ENCODE peak calls at places on chromosomes 3 and 15, in four cellular contexts. R is colonic mucosa, A is heart left ventricle, C is GM12878. X is an unnamed sample.

GRCh38 chr3:99716463-99716995 is 78.1 kb downstream of the COL8A1 start:
- DNase-seq in R (no peak), A (no peak), C (no peak), X (no peak)

GRCh38 chr3:189944285-189945145 is 176.2 kb downstream of the P3H2 start:
- DNase-seq in R (peak), A (no peak), C (no peak), X (no peak)

GRCh38 chr15:32124726-32125125 is 94.4 kb downstream of the CHRNA7 start:
- DNase-seq in R (no peak), A (no peak), C (no peak), X (no peak)

GRCh38 chr3:21390136-21390535 is 360.9 kb downstream of the ZNF385D start:
- DNase-seq in R (no peak), A (no peak), C (no peak), X (no peak)

GRCh38 chr3:159787794-159788205 is 200.8 kb upstream of the IL12A start:
- DNase-seq in R (peak), A (no peak), C (no peak), X (no peak)

GRCh38 chr3:19947549-19948071 is 713 bp downstream of the RAB5A start:
- DNase-seq in R (peak), A (peak), C (no peak), X (peak)

GRCh38 chr3:161366067-161366466 is 5.2 kb downstream of the SPTSSB start:
- DNase-seq in R (no peak), A (no peak), C (no peak), X (no peak)

GRCh38 chr15:101772921-101773320 is 30.4 kb upstream of the OR4F6 start:
- DNase-seq in R (no peak), A (no peak), C (no peak), X (no peak)

GRCh38 chr3:171088984-171089754 is 62.6 kb upstream of the SLC2A2 start:
- DNase-seq in R (no peak), A (no peak), C (no peak), X (no peak)

GRCh38 chr3:195140816-195141793 is 129.9 kb downstream of the XXYLT1 start:
- DNase-seq in R (no peak), A (no peak), C (no peak), X (no peak)

GRCh38 chr15:100220058-100220728 is 121.6 kb downstream of the ADAMTS17 start:
- DNase-seq in R (no peak), A (no peak), C (no peak), X (no peak)

GRCh38 chr3:134362221-134362620 is 12.0 kb downstream of the AMOTL2 start:
- DNase-seq in R (no peak), A (peak), C (no peak), X (no peak)

GRCh38 chr3:41274944-41275668 is 75.8 kb downstream of the CTNNB1 start:
- DNase-seq in R (peak), A (no peak), C (no peak), X (no peak)

GRCh38 chr3:9020396-9020795 is 57.1 kb upstream of the RAD18 start:
- DNase-seq in R (no peak), A (no peak), C (no peak), X (no peak)

GRCh38 chr3:156633335-156633734 is 41.1 kb upstream of the TIPARP start:
- DNase-seq in R (no peak), A (peak), C (no peak), X (no peak)

GRCh38 chr3:158748237-158748828 is 16.1 kb upstream of the RARRES1 start:
- DNase-seq in R (peak), A (no peak), C (no peak), X (no peak)

GRCh38 chr3:148318240-148318639 is 379.5 kb upstream of the AGTR1 start:
- DNase-seq in R (no peak), A (no peak), C (no peak), X (no peak)

GRCh38 chr15:44715142-44715796 is 4.0 kb downstream of the B2M start:
- DNase-seq in R (no peak), A (no peak), C (no peak), X (no peak)

GRCh38 chr3:37163262-37164020 is 10.9 kb downstream of the LRRFIP2 start:
- DNase-seq in R (no peak), A (no peak), C (no peak), X (no peak)

GRCh38 chr3:171797265-171797679 is 13.0 kb downstream of the PLD1 start:
- DNase-seq in R (no peak), A (no peak), C (peak), X (no peak)

GRCh38 chr15:52095597-52096262 is 16.8 kb downstream of the BCL2L10 start:
- DNase-seq in R (no peak), A (no peak), C (no peak), X (no peak)

GRCh38 chr3:5051772-5052171 is 70.3 kb upstream of the ARL8B start:
- DNase-seq in R (no peak), A (no peak), C (peak), X (no peak)

GRCh38 chr15:45203182-45203581 is 15.4 kb upstream of the SHF start:
- DNase-seq in R (no peak), A (no peak), C (no peak), X (no peak)

GRCh38 chr3:50672656-50673055 is 2.1 kb upstream of the DOCK3 start:
- DNase-seq in R (no peak), A (no peak), C (no peak), X (no peak)

GRCh38 chr15:81221449-81221848 is 24.8 kb downstream of the IL16 start:
- DNase-seq in R (no peak), A (no peak), C (no peak), X (no peak)

GRCh38 chr3:73783811-73784210 is 159.1 kb upstream of the PDZRN3 start:
- DNase-seq in R (no peak), A (no peak), C (no peak), X (no peak)

GRCh38 chr15:77988386-77989301 is 88.9 kb downstream of the TBC1D2B start:
- DNase-seq in R (no peak), A (no peak), C (no peak), X (no peak)

GRCh38 chr3:127997016-127997415 is 55.2 kb upstream of the SEC61A1 start:
- DNase-seq in R (no peak), A (no peak), C (no peak), X (no peak)

GRCh38 chr3:117629505-117629904 is 919.9 kb downstream of the TUSC7 start:
- DNase-seq in R (no peak), A (no peak), C (no peak), X (no peak)

GRCh38 chr3:117630885-117631284 is 921.3 kb downstream of the TUSC7 start:
- DNase-seq in R (no peak), A (no peak), C (no peak), X (no peak)

GRCh38 chr3:117628896-117629295 is 919.3 kb downstream of the TUSC7 start:
- DNase-seq in R (no peak), A (peak), C (no peak), X (no peak)

GRCh38 chr3:117632191-117632590 is 922.6 kb downstream of the TUSC7 start:
- DNase-seq in R (no peak), A (no peak), C (no peak), X (no peak)

GRCh38 chr3:117630469-117630868 is 920.9 kb downstream of the TUSC7 start:
- DNase-seq in R (no peak), A (no peak), C (no peak), X (no peak)
- TF ChIP-seq CTCF in R (no peak), A (no peak), C (no peak), X (no peak)

DNA sequence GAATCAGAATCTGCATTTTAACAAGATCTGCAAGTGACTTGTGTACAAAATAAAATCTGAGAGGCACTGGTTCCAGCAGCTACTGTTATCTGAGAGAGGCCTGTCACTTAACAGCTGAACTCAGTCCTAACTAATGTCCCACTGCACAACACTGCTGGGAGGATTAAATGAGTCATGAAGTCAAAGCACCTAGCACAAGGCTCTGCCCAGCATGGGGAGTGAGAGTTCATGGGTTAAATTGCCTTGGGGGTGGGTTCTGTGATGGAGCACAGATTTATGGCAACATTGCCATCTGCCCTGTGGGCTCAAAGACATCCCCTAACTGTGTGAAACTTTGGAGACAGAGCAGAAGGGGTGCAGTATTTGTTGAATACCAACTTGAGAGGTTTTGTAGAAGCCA is 250.9 kb downstream of the PLCL2 start:
- DNase-seq in R (no peak), A (no peak), C (no peak), X (no peak)
- TF ChIP-seq CTCF in R (no peak), A (no peak), C (no peak), X (no peak)

GRCh38 chr15:85412956-85413854 is 32.8 kb downstream of the AKAP13 start:
- DNase-seq in R (peak), A (peak), C (peak), X (no peak)

GRCh38 chr15:85414037-85414436 is 33.6 kb downstream of the AKAP13 start:
- DNase-seq in R (no peak), A (no peak), C (no peak), X (no peak)

GRCh38 chr15:85414991-85415390 is 34.6 kb downstream of the AKAP13 start:
- DNase-seq in R (no peak), A (no peak), C (no peak), X (no peak)

GRCh38 chr15:85414495-85414894 is 34.1 kb downstream of the AKAP13 start:
- DNase-seq in R (no peak), A (no peak), C (no peak), X (no peak)

DNA sequence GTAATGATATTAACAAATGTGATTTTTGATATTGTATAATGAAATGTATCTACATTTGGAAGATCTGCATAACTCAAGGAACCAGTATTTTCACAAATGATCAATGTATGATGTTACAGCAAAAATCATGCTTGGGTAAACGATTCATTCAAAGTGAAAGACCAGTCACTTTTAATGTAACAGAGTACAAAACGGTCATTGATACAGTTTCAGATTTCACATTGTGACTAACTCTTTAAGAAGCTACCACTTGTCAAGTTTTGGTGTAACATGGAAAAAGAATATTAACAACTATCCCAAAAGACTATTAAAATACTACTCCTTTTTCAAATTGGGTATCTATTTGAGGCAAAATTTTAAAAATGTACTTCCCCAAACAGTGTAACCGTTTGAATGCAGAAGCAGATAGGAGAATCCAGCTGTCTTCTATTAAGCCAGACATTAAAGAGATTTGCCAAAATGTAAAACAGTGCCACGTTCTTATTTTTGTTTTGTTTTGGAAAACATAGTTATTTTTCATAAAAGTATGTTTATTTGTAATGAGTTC is 31.7 kb downstream of the AKAP13 start:
- DNase-seq in R (no peak), A (no peak), C (no peak), X (no peak)
- TF ChIP-seq CTCF in R (no peak), A (no peak), C (no peak), X (no peak)

GRCh38 chr3:94862703-94863102 is 799.8 kb downstream of the NSUN3 start:
- DNase-seq in R (no peak), A (no peak), C (no peak), X (no peak)
- TF ChIP-seq CTCF in R (peak), A (no peak), C (peak), X (peak)

GRCh38 chr3:13865106-13865505 is 14.8 kb downstream of the WNT7A start:
- DNase-seq in R (no peak), A (no peak), C (no peak), X (no peak)
- TF ChIP-seq CTCF in R (no peak), A (no peak), C (no peak), X (no peak)

DNA sequence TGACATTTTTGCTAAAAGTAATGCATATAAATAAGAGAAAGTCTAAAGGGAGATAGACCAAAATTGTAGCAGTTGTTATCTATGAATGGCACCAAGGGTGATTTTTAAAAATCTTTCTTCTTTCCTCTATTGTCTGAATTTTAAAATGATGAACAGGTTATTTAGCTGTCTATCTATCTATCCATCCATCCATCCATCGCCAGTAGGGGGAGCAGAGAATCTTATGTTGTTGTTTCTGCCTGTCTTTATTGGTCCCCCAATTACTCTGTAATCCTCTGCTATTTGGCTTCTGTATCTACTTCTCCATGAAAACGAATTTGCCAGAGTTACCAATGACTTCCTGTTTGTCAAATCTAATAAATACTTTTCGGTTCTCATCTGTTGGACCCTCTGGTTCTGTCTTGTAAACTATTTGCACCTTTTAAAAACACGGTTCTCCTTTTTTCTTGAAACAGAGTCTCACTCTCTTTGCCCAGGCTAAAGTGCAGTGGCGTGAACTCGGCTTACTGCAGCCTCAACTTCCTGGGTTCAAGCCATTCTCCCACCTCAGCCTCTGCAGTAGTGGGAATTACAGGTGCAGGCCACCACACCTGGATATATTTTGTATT is 86.0 kb downstream of the ECT2 start:
- DNase-seq in R (peak), A (no peak), C (no peak), X (no peak)
- TF ChIP-seq CTCF in R (peak), A (peak), C (peak), X (peak)

X was measured in type B pancreatic cell.